ENCODE peak calls at places on chromosomes 7 and 10, in nine cellular contexts. B is body of pancreas, D is EL, J is hypothalamus, W is COR-L47, K is NCI-H2029, X is MV-4-11, G is A549, Z is esophagus muscularis mucosa. H is an unnamed sample.

GRCh38 chr7:152956006-152956405 is 196.5 kb downstream of the ACTR3B start:
- DNase-seq in B (no peak), D (no peak), J (no peak), W (no peak), K (no peak), X (no peak), G (no peak), Z (no peak), H (no peak)

GRCh38 chr10:49218480-49218879 is 30.3 kb upstream of the TMEM273 start:
- DNase-seq in B (no peak), D (no peak), J (no peak), W (no peak), K (no peak), X (no peak), G (no peak), Z (no peak), H (no peak)

GRCh38 chr10:110840923-110841428 is 30.8 kb upstream of the PDCD4 start:
- DNase-seq in B (no peak), D (no peak), J (no peak), W (no peak), K (no peak), X (no peak), G (no peak), Z (no peak), H (no peak)

GRCh38 chr7:71835056-71835455 is 577.1 kb downstream of the CALN1 start:
- DNase-seq in B (no peak), D (no peak), J (no peak), W (no peak), K (no peak), X (no peak), G (no peak), Z (no peak), H (no peak)

GRCh38 chr7:37986780-37987380 is 66.4 kb downstream of the EPDR1 start:
- DNase-seq in B (no peak), D (no peak), J (no peak), W (no peak), K (no peak), X (no peak), G (no peak), Z (no peak), H (no peak)

GRCh38 chr10:60413306-60414012 is 23.8 kb upstream of the ANK3 start:
- DNase-seq in B (no peak), D (no peak), J (no peak), W (no peak), K (no peak), X (no peak), G (no peak), Z (no peak), H (no peak)

GRCh38 chr7:132145466-132145865 is 430.8 kb downstream of the PLXNA4 start:
- DNase-seq in B (peak), D (peak), J (no peak), W (no peak), K (no peak), X (no peak), G (peak), Z (no peak), H (peak)

GRCh38 chr7:25716421-25716820 is 435.6 kb upstream of the NFE2L3 start:
- DNase-seq in B (no peak), D (peak), J (no peak), W (no peak), K (no peak), X (no peak), G (no peak), Z (no peak), H (no peak)

GRCh38 chr7:134613623-134614347 is 32.9 kb upstream of the BPGM start:
- DNase-seq in B (peak), D (peak), J (no peak), W (no peak), K (no peak), X (peak), G (peak), Z (no peak), H (peak)

GRCh38 chr10:124150189-124150806 is 56.9 kb upstream of the CHST15 start:
- DNase-seq in B (no peak), D (no peak), J (no peak), W (no peak), K (no peak), X (no peak), G (no peak), Z (no peak), H (no peak)

GRCh38 chr7:157490465-157490912 is 153.7 kb downstream of the DNAJB6 start:
- DNase-seq in B (peak), D (peak), J (no peak), W (no peak), K (no peak), X (peak), G (peak), Z (no peak), H (peak)

GRCh38 chr10:29712108-29712507 is 77.3 kb upstream of the SVIL start:
- DNase-seq in B (no peak), D (no peak), J (no peak), W (peak), K (peak), X (no peak), G (no peak), Z (no peak), H (no peak)